ENCODE peak calls at places on chromosomes 16 and 17, in seven cellular contexts. O is RKO; I is upper lobe of right lung; C is mucosa of gallbladder; R is stimulated activated CD4-positive, alpha-beta T cell treated with anti-CD3 and anti-CD28 coated beads, Interleukin-1b, Interleukin-23, amount 100 ng/mL, for 1 hour; J is DMS153; U is stimulated activated CD8-positive, alpha-beta memory T cell treated with anti-CD3 and anti-CD28 coated beads, Interleukin-2, amount 100 ng/mL, for 1 hour. E is an unnamed sample.
A peak's percentile ranks its signal among the peaks of the same experiment; 100 is the strongest.

GRCh38 chr17:79758260-79758659 is 19.7 kb upstream of the CBX2 start:
- DNase-seq in O (no peak), I (no peak), C (no peak), R (no peak), J (no peak), U (no peak), E (no peak)

GRCh38 chr16:29790949-29791844 is 646 bp downstream of the KIF22 start:
- DNase-seq in O (peak; percentile 27), I (no peak), C (no peak), R (no peak), J (no peak), U (no peak), E (no peak)

GRCh38 chr16:49608095-49608494 is 234.5 kb downstream of the C16orf78 start:
- DNase-seq in O (no peak), I (no peak), C (no peak), R (no peak), J (no peak), U (no peak), E (no peak)

GRCh38 chr16:66269631-66270332 is 96.7 kb upstream of the CDH5 start:
- DNase-seq in O (no peak), I (no peak), C (no peak), R (no peak), J (no peak), U (no peak), E (no peak)

GRCh38 chr17:49187301-49187700 is 23.1 kb downstream of the GNGT2 start:
- DNase-seq in O (no peak), I (no peak), C (no peak), R (no peak), J (no peak), U (no peak), E (no peak)

GRCh38 chr16:31107465-31107867 is 720 bp upstream of the BCKDK start:
- DNase-seq in O (no peak), I (no peak), C (no peak), R (no peak), J (no peak), U (no peak), E (no peak)

GRCh38 chr16:22018559-22018958 is 10.6 kb downstream of the MOSMO start:
- DNase-seq in O (no peak), I (no peak), C (no peak), R (no peak), J (no peak), U (no peak), E (no peak)

GRCh38 chr16:11047939-11048500 is 103.7 kb downstream of the CLEC16A start:
- DNase-seq in O (no peak), I (no peak), C (no peak), R (no peak), J (no peak), U (no peak), E (no peak)

GRCh38 chr16:70253291-70254094 is 1.8 kb upstream of the EXOSC6 start:
- DNase-seq in O (peak; percentile 53), I (no peak), C (no peak), R (peak; percentile 21), J (no peak), U (no peak), E (no peak)

GRCh38 chr16:68902376-68903345 is 59.3 kb downstream of the TANGO6 start:
- DNase-seq in O (peak; percentile 18), I (no peak), C (peak; percentile 31), R (no peak), J (peak; percentile 85), U (no peak), E (peak; percentile 31)

GRCh38 chr16:70160388-70160787 is 13.2 kb upstream of the CLEC18C start:
- DNase-seq in O (no peak), I (no peak), C (no peak), R (no peak), J (no peak), U (no peak), E (no peak)

GRCh38 chr16:81786321-81786720 is 7.2 kb downstream of the PLCG2 start:
- DNase-seq in O (peak; percentile 35), I (no peak), C (no peak), R (no peak), J (no peak), U (no peak), E (no peak)

GRCh38 chr17:64081802-64082799 is 47.8 kb downstream of the ERN1 start:
- DNase-seq in O (peak; percentile 76), I (no peak), C (no peak), R (no peak), J (peak; percentile 96), U (no peak), E (no peak)

GRCh38 chr17:79633937-79634813 is 23.3 kb upstream of the RBFOX3 start:
- DNase-seq in O (no peak), I (peak; percentile 42), C (no peak), R (no peak), J (no peak), U (no peak), E (no peak)

GRCh38 chr16:2415085-2415484 is 14.2 kb upstream of the CCNF start:
- DNase-seq in O (no peak), I (no peak), C (no peak), R (no peak), J (no peak), U (no peak), E (no peak)

GRCh38 chr16:74793571-74793970 is 19.0 kb upstream of the FA2H start:
- DNase-seq in O (no peak), I (no peak), C (no peak), R (no peak), J (no peak), U (no peak), E (no peak)

GRCh38 chr16:12050361-12050760 is 73.8 kb downstream of the SNX29 start:
- DNase-seq in O (no peak), I (no peak), C (no peak), R (no peak), J (no peak), U (no peak), E (no peak)

GRCh38 chr17:65529761-65530157 is 31.7 kb downstream of the AXIN2 start:
- DNase-seq in O (no peak), I (no peak), C (no peak), R (no peak), J (no peak), U (no peak), E (no peak)